ENCODE peak calls at places on chromosomes 6 and 20, in five cellular contexts. U is MM.1S, A is K562, T is astrocyte of the spinal cord, C is HFFc6. J is an unnamed sample.

GRCh38 chr20:59749293-59749680 is 144.9 kb downstream of the PHACTR3 start:
- DNase-seq in A (no peak), C (peak), U (no peak), T (peak), J (no peak)

GRCh38 chr6:157013649-157014365 is 236.6 kb downstream of the ARID1B start:
- DNase-seq in A (no peak), U (no peak), T (peak), C (no peak), J (no peak)

GRCh38 chr6:83188501-83188900 is 4.6 kb downstream of the PGM3 start:
- DNase-seq in C (no peak), U (no peak), A (no peak), T (no peak), J (no peak)

GRCh38 chr6:129331450-129332138 is 378.4 kb downstream of the ARHGAP18 start:
- DNase-seq in T (peak), U (no peak), A (no peak), C (peak), J (no peak)

GRCh38 chr6:36677753-36678487 is 594 bp upstream of the CDKN1A start:
- DNase-seq in U (no peak), T (no peak), A (no peak), C (no peak), J (no peak)

GRCh38 chr6:116060572-116061283 is at the start of gene FRK:
- DNase-seq in U (peak), C (peak), T (peak), A (no peak), J (no peak)

GRCh38 chr6:130839379-130839778 is 12.2 kb downstream of the SMLR1 start:
- DNase-seq in A (no peak), T (no peak), C (no peak), U (no peak), J (no peak)

GRCh38 chr6:45192556-45192955 is 135.6 kb upstream of the RUNX2 start:
- DNase-seq in C (no peak), T (peak), U (no peak), A (no peak), J (no peak)

GRCh38 chr20:7355056-7355455 is 585.2 kb downstream of the HAO1 start:
- DNase-seq in T (no peak), A (no peak), U (no peak), C (no peak), J (no peak)

GRCh38 chr6:149608381-149608982 is 40.0 kb downstream of the KATNA1 start:
- DNase-seq in C (no peak), U (no peak), A (no peak), T (no peak), J (no peak)

GRCh38 chr6:40512340-40512739 is 74.8 kb downstream of the LRFN2 start:
- DNase-seq in C (no peak), T (no peak), U (no peak), A (no peak), J (no peak)

GRCh38 chr20:38108438-38109024 is 56.5 kb downstream of the TGM2 start:
- DNase-seq in A (no peak), C (peak), U (no peak), T (peak), J (no peak)

GRCh38 chr6:125314019-125314581 is 12.3 kb upstream of the HDDC2 start:
- DNase-seq in U (peak), T (peak), A (peak), C (peak), J (peak)

GRCh38 chr20:11982289-11982957 is 64.7 kb downstream of the BTBD3 start:
- DNase-seq in T (no peak), C (no peak), U (no peak), A (no peak), J (no peak)

GRCh38 chr6:3882865-3883264 is 33.7 kb downstream of the FAM50B start:
- DNase-seq in U (no peak), C (peak), A (no peak), T (peak), J (no peak)

GRCh38 chr6:141552463-141552862 is 580.3 kb upstream of the GJE1 start:
- DNase-seq in A (no peak), C (peak), T (peak), U (peak), J (no peak)

GRCh38 chr6:139549561-139550070 is 175.2 kb upstream of the CITED2 start:
- DNase-seq in C (no peak), T (no peak), U (no peak), A (no peak), J (no peak)

GRCh38 chr6:44704240-44705150 is 317.0 kb downstream of the CDC5L start:
- DNase-seq in T (no peak), C (no peak), A (no peak), U (peak), J (no peak)

GRCh38 chr20:56636701-56637100 is 7.6 kb downstream of the TFAP2C start:
- DNase-seq in T (peak), U (no peak), A (no peak), C (peak), J (no peak)

GRCh38 chr20:18004389-18005031 is 35.7 kb downstream of the MGME1 start:
- DNase-seq in U (no peak), T (peak), C (no peak), A (no peak), J (no peak)

GRCh38 chr20:63658749-63659187 is 656 bp downstream of the RTEL1 start:
- DNase-seq in A (peak), U (no peak), C (peak), T (no peak), J (no peak)

GRCh38 chr6:5241242-5241641 is 19.5 kb downstream of the LYRM4 start:
- DNase-seq in C (no peak), U (no peak), A (no peak), T (no peak), J (no peak)

GRCh38 chr6:54041239-54041638 is 70.0 kb upstream of the MLIP start:
- DNase-seq in T (no peak), A (no peak), U (no peak), C (no peak), J (no peak)

GRCh38 chr6:112218563-112218962 is 35.8 kb downstream of the LAMA4 start:
- DNase-seq in A (no peak), T (peak), C (no peak), U (no peak), J (no peak)

GRCh38 chr6:34260576-34261267 is 11.9 kb upstream of the SMIM29 start:
- DNase-seq in C (no peak), T (no peak), U (no peak), A (no peak), J (no peak)

GRCh38 chr6:52641826-52642225 is 29.1 kb upstream of the TMEM14A start:
- DNase-seq in A (peak), T (no peak), U (no peak), C (no peak), J (no peak)

GRCh38 chr6:50824505-50824904 is 5.8 kb downstream of the TFAP2B start:
- DNase-seq in T (no peak), U (no peak), C (no peak), A (no peak), J (no peak)

GRCh38 chr20:34522969-34523871 is 7.0 kb downstream of the DYNLRB1 start:
- DNase-seq in U (peak), C (peak), A (peak), T (peak), J (peak)

GRCh38 chr20:37276494-37277252 is 12.8 kb upstream of the MANBAL start:
- DNase-seq in A (peak), T (peak), U (peak), C (peak), J (peak)

GRCh38 chr20:23244207-23244915 is 106.2 kb upstream of the NXT1 start:
- DNase-seq in T (no peak), C (no peak), U (no peak), A (no peak), J (no peak)

GRCh38 chr6:169319561-169319960 is 65.9 kb upstream of the THBS2 start:
- DNase-seq in U (no peak), T (no peak), C (no peak), A (no peak), J (no peak)

GRCh38 chr6:3442444-3443220 is 14.2 kb downstream of the SLC22A23 start:
- DNase-seq in A (peak), U (no peak), T (peak), C (peak), J (no peak)

GRCh38 chr6:155079985-155080452 is 84.9 kb downstream of the TIAM2 start:
- DNase-seq in A (peak), U (no peak), T (no peak), C (no peak), J (no peak)

GRCh38 chr20:63454729-63455567 is 17.5 kb downstream of the KCNQ2 start:
- DNase-seq in T (no peak), C (no peak), A (no peak), U (no peak), J (no peak)

GRCh38 chr6:139308284-139308916 is 16.6 kb upstream of the TXLNB start:
- DNase-seq in T (peak), A (no peak), C (no peak), U (no peak), J (no peak)

GRCh38 chr6:170111816-170112582 is 178.9 kb downstream of the DLL1 start:
- DNase-seq in C (no peak), T (no peak), U (no peak), A (no peak), J (no peak)

GRCh38 chr6:124924333-124924759 is 37.9 kb upstream of the RNF217 start:
- DNase-seq in A (no peak), T (peak), U (no peak), C (peak), J (no peak)

GRCh38 chr20:25178563-25179438 is 16.7 kb upstream of the ENTPD6 start:
- DNase-seq in U (peak), C (peak), A (peak), T (peak), J (no peak)

GRCh38 chr20:32820698-32821378 is 1.1 kb downstream of the MAPRE1 start:
- DNase-seq in U (no peak), C (no peak), A (peak), T (no peak), J (no peak)

GRCh38 chr20:32823737-32824588 is 4.2 kb downstream of the MAPRE1 start:
- DNase-seq in U (no peak), A (no peak), T (no peak), C (no peak), J (no peak)

GRCh38 chr20:32820000-32820697 is 395 bp downstream of the MAPRE1 start:
- DNase-seq in C (peak), T (peak), U (peak), A (peak), J (peak)

GRCh38 chr20:32822189-32822588 is 2.4 kb downstream of the MAPRE1 start:
- DNase-seq in A (no peak), C (no peak), T (no peak), U (no peak), J (no peak)

DNA sequence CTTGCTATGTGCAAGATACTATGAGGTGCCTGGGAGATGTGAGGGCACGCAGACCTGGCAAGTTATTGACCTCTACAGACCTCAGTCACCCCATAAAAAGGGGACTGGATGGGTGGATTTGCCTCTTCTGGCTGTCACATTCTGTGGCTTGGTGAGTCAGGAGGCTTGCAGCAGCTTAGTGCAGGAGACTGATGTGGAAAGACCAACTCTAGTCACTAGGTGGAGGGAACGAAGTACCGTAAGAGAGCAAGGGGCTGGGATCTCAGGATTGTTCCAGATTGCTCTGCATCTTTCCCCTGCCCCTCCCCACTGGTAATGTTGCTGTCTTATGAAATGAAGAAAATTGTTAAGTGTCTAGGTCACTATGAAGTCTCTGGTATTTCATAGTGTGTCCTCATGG is 3.3 kb downstream of the MAPRE1 start:
- DNase-seq in C (peak), A (peak), T (peak), U (no peak), J (no peak)
- TF ChIP-seq CTCF in C (peak), A (no peak), T (peak), U (no peak), J (no peak)

DNA sequence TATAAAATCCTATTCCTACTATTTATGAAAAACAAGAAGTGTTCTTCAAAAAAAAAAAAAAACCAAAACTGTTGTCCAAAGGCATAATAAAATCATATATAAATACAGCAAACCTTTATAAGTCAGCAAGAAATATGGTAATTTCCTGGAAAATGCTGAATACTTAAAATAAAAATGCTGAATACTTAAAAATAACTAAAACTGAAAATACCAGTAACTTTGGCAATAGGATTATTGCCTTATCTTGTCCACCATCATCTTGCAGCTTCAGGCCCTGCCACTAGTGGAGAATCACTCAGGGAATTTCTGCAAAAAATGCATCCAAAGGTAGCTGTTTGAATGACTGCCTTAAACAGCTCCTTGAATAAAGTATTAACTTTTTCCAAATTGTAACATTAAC is 24.5 kb downstream of the CCNC start:
- DNase-seq in U (no peak), C (no peak), A (no peak), T (no peak), J (no peak)
- TF ChIP-seq CTCF in U (no peak), C (no peak), A (no peak), T (no peak), J (no peak)

DNA sequence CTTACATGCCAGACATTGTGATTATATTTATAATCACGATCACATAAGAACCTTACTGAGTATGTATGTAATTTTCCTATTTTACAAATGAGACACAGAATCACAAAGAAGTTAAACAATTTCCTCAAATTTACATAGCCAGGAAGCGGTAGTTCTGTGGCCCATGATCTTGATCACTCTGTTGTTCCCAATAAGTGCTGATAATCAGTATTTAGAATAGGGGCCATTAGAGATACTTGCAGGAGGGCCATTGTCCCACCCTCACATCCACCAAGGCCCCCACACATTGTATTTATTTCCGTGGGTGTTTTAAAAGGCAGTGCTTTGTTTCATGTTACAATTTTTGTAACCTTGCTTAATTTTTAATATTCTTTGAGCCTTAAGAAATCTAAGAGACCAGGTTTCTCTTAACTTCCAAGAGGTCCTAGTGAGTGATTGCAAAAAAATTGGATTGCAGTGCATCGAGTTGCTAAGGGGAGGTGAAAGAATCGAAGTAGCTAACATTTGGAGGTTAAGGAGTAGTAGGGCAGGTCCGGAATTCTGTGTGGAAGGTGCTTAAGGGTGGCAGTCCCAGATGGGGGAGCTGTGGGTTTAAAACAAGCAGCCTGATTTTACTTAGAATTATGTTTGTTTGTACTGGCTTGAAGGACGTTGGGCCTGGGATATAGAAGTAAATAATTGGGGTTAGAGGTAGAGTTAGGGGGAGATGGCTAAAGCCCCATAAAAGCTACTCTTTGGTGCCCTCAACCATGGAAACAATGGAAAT is 339.4 kb downstream of the CDKAL1 start:
- DNase-seq in C (no peak), T (peak), U (no peak), A (no peak), J (no peak)
- TF ChIP-seq CTCF in C (peak), T (peak), U (no peak), A (peak), J (no peak)

DNA sequence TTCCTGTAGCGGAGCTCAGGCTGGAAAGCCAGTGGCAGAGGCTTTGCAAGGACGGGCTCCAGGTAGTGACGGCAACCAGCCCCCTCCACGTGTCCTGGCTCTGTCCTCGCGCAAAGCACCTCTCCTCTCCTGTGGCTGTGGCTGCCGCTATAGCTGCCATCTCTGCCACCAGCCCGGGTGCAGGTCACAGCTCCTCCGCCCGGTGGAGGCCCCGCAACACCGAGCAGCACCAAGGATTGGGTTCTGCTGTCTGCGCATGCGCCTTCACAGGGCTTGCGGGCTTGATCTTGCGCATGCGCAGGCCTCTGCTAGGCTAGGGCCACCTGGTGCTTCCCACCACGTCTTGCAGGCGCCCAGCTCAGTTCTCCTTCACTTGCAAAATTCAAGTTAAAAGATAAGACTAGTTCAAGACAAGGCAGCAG is 625.4 kb downstream of the QKI start:
- DNase-seq in U (no peak), T (no peak), A (peak), C (no peak), J (no peak)
- TF ChIP-seq CTCF in U (no peak), T (no peak), A (peak), C (no peak), J (no peak)

GRCh38 chr6:17706580-17707370 is at the start of gene NUP153:
- DNase-seq in C (peak), T (peak), A (peak), U (peak), J (peak)

GRCh38 chr6:17707371-17707651 is 586 bp upstream of the NUP153 start:
- DNase-seq in A (peak), T (no peak), U (no peak), C (no peak), J (no peak)

GRCh38 chr6:17703256-17703694 is 3.5 kb downstream of the NUP153 start:
- DNase-seq in C (peak), A (peak), U (no peak), T (peak), J (no peak)

GRCh38 chr6:17705428-17705777 is 1.3 kb downstream of the NUP153 start:
- DNase-seq in U (peak), A (peak), T (peak), C (peak), J (no peak)

DNA sequence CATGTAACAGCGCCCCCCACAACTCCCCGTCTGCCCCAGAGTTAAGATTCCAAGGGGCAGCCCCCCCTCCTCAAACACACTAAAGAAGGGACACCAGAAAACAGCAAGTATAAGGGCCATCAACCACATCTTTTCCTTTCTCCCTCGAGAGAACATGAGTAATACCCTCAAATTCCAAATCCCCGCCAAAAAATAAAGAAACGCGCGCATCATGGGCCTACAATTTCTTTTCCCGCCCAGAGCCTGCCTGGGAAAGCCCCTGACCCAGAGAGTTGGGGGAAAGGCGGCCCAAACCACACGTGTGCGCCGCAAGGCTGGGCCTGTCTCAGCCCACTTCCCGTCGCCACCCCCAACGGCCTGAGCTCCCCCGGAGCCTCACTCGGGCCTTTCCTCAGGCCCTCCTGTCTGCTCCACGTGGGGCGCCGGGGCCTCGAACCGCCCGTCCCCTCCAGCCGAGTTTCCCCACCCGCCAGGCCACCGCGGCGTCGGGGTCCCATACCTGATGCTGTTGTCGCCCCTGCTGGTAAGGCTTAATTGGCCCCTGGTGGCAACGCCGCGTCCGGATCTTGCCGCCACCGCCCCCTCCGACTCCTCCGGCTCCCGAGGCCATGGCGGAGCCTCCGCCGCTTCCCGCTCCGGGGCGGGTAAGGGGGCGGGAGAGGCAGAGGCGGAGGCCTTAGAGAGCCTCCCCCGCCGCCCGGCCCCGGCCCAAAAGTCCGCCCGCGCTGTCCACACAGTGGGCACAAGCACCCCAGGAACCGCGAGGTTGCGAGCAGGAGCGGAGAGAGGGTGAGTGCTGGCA is 746 bp downstream of the NUP153 start:
- DNase-seq in U (peak), C (peak), T (peak), A (peak), J (peak)
- TF ChIP-seq CTCF in U (peak), C (peak), T (no peak), A (peak), J (no peak)

DNA sequence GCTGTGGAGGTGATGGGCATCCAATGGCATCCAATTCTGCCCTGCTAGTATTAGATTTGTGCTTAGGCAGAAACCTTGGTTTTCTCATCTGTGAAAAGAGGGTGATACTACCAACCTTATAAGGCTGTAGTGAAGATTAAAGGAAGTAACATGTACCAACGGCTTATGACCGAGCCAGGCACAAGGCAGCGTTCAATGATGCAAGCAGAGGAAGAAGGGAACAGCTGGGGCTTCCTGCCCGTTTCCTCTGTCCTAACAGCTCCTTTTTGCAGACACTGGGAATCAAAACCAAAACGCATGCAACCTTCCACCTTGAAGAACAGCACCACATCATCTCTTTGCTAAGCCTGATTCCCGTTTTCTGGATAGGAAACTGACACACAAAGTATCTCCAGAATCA is 1.2 kb downstream of the SLC22A16 start:
- DNase-seq in T (no peak), C (no peak), A (no peak), U (no peak), J (no peak)
- TF ChIP-seq CTCF in T (no peak), C (no peak), A (no peak), U (no peak), J (no peak)

J was measured in glutamatergic neuron.